ENCODE peak calls at places on chromosomes 2 and 18, in seven cellular contexts. One of them, this sample, is unnamed.

GRCh38 chr2:141692829-141693228 is 438.0 kb downstream of the LRP1B start:
- DNase-seq in mesendoderm: no peak
- DNase-seq in trophoblast cell: no peak
- DNase-seq in IMR-90: no peak
- DNase-seq in H1: no peak
- DNase-seq in neuronal stem cell: no peak
- DNase-seq in mesenchymal stem cell: no peak
- DNase-seq in this sample: no peak

GRCh38 chr2:12169721-12170120 is 423.3 kb downstream of the LPIN1 start:
- DNase-seq in mesenchymal stem cell: peak; percentile 97
- DNase-seq in trophoblast cell: peak; percentile 47
- DNase-seq in IMR-90: peak; percentile 90
- DNase-seq in H1: no peak
- DNase-seq in mesendoderm: no peak
- DNase-seq in neuronal stem cell: no peak
- DNase-seq in this sample: no peak

GRCh38 chr2:47007221-47007825 is 91.7 kb upstream of the MCFD2 start:
- DNase-seq in trophoblast cell: no peak
- DNase-seq in mesenchymal stem cell: no peak
- DNase-seq in IMR-90: no peak
- DNase-seq in neuronal stem cell: no peak
- DNase-seq in H1: no peak
- DNase-seq in mesendoderm: no peak
- DNase-seq in this sample: no peak

GRCh38 chr2:183034806-183035205 is 3.5 kb downstream of the NCKAP1 start:
- DNase-seq in mesendoderm: peak; percentile 69
- DNase-seq in neuronal stem cell: no peak
- DNase-seq in IMR-90: peak; percentile 63
- DNase-seq in mesenchymal stem cell: peak; percentile 63
- DNase-seq in H1: no peak
- DNase-seq in trophoblast cell: no peak
- DNase-seq in this sample: no peak

GRCh38 chr18:48612917-48613316 is 74.1 kb downstream of the CTIF start:
- DNase-seq in trophoblast cell: no peak
- DNase-seq in mesenchymal stem cell: no peak
- DNase-seq in IMR-90: no peak
- DNase-seq in H1: no peak
- DNase-seq in mesendoderm: no peak
- DNase-seq in neuronal stem cell: no peak
- DNase-seq in this sample: no peak

GRCh38 chr18:79923896-79924585 is 27.4 kb downstream of the SLC66A2 start:
- DNase-seq in trophoblast cell: no peak
- DNase-seq in H1: peak; percentile 24
- DNase-seq in IMR-90: no peak
- DNase-seq in neuronal stem cell: no peak
- DNase-seq in mesenchymal stem cell: no peak
- DNase-seq in mesendoderm: no peak
- DNase-seq in this sample: no peak

GRCh38 chr2:28753043-28753683 is 1.5 kb downstream of the PPP1CB start:
- DNase-seq in mesenchymal stem cell: peak; percentile 86
- DNase-seq in IMR-90: peak; percentile 81
- DNase-seq in neuronal stem cell: no peak
- DNase-seq in mesendoderm: peak; percentile 74
- DNase-seq in H1: no peak
- DNase-seq in trophoblast cell: peak; percentile 81
- DNase-seq in this sample: no peak

GRCh38 chr2:241066171-241066892 is 35.8 kb downstream of the MTERF4 start:
- DNase-seq in mesenchymal stem cell: no peak
- DNase-seq in mesendoderm: no peak
- DNase-seq in trophoblast cell: no peak
- DNase-seq in neuronal stem cell: no peak
- DNase-seq in H1: no peak
- DNase-seq in IMR-90: no peak
- DNase-seq in this sample: no peak

GRCh38 chr18:25057491-25058050 is 294.4 kb downstream of the ZNF521 start:
- DNase-seq in mesendoderm: no peak
- DNase-seq in IMR-90: no peak
- DNase-seq in trophoblast cell: no peak
- DNase-seq in H1: no peak
- DNase-seq in mesenchymal stem cell: no peak
- DNase-seq in neuronal stem cell: no peak
- DNase-seq in this sample: no peak

GRCh38 chr18:10381516-10381915 is 72.9 kb upstream of the APCDD1 start:
- DNase-seq in IMR-90: peak; percentile 43
- DNase-seq in mesenchymal stem cell: no peak
- DNase-seq in mesendoderm: no peak
- DNase-seq in trophoblast cell: no peak
- DNase-seq in H1: no peak
- DNase-seq in neuronal stem cell: no peak
- DNase-seq in this sample: no peak

GRCh38 chr2:231041061-231041689 is 3.9 kb downstream of the C2orf72 start:
- DNase-seq in neuronal stem cell: no peak
- DNase-seq in IMR-90: no peak
- DNase-seq in mesenchymal stem cell: peak; percentile 22
- DNase-seq in trophoblast cell: no peak
- DNase-seq in H1: no peak
- DNase-seq in mesendoderm: no peak
- DNase-seq in this sample: no peak

GRCh38 chr2:207341114-207341750 is 175.5 kb upstream of the KLF7 start:
- DNase-seq in IMR-90: no peak
- DNase-seq in neuronal stem cell: peak; percentile 54
- DNase-seq in mesenchymal stem cell: no peak
- DNase-seq in mesendoderm: no peak
- DNase-seq in trophoblast cell: no peak
- DNase-seq in H1: no peak
- DNase-seq in this sample: no peak

GRCh38 chr18:75496151-75496550 is 68.6 kb upstream of the SMIM21 start:
- DNase-seq in neuronal stem cell: no peak
- DNase-seq in trophoblast cell: no peak
- DNase-seq in mesendoderm: no peak
- DNase-seq in mesenchymal stem cell: no peak
- DNase-seq in IMR-90: no peak
- DNase-seq in H1: no peak
- DNase-seq in this sample: no peak

GRCh38 chr2:181281206-181281832 is 175.9 kb upstream of the ITGA4 start:
- DNase-seq in mesenchymal stem cell: no peak
- DNase-seq in H1: no peak
- DNase-seq in neuronal stem cell: no peak
- DNase-seq in mesendoderm: no peak
- DNase-seq in IMR-90: no peak
- DNase-seq in trophoblast cell: no peak
- DNase-seq in this sample: no peak

GRCh38 chr18:68484241-68484640 is 230.7 kb downstream of the TMX3 start:
- DNase-seq in mesenchymal stem cell: peak; percentile 47
- DNase-seq in trophoblast cell: peak; percentile 14
- DNase-seq in IMR-90: peak; percentile 55
- DNase-seq in neuronal stem cell: no peak
- DNase-seq in mesendoderm: no peak
- DNase-seq in H1: no peak
- DNase-seq in this sample: no peak

GRCh38 chr2:23523651-23524260 is 138.8 kb downstream of the KLHL29 start:
- DNase-seq in IMR-90: peak; percentile 33
- DNase-seq in mesenchymal stem cell: peak; percentile 17
- DNase-seq in mesendoderm: no peak
- DNase-seq in H1: no peak
- DNase-seq in trophoblast cell: no peak
- DNase-seq in neuronal stem cell: no peak
- DNase-seq in this sample: no peak

GRCh38 chr18:23998811-23999210 is 15.7 kb upstream of the TTC39C start:
- DNase-seq in neuronal stem cell: no peak
- DNase-seq in H1: no peak
- DNase-seq in IMR-90: no peak
- DNase-seq in trophoblast cell: no peak
- DNase-seq in mesenchymal stem cell: no peak
- DNase-seq in mesendoderm: no peak
- DNase-seq in this sample: no peak

GRCh38 chr2:121748202-121748601 is 7.2 kb upstream of the TSN start:
- DNase-seq in mesenchymal stem cell: peak; percentile 63
- DNase-seq in IMR-90: peak; percentile 51
- DNase-seq in H1: no peak
- DNase-seq in neuronal stem cell: no peak
- DNase-seq in mesendoderm: peak; percentile 69
- DNase-seq in trophoblast cell: peak; percentile 62
- DNase-seq in this sample: peak; percentile 57

GRCh38 chr18:73790582-73790981 is 357.1 kb downstream of the FBXO15 start:
- DNase-seq in mesenchymal stem cell: no peak
- DNase-seq in mesendoderm: no peak
- DNase-seq in IMR-90: no peak
- DNase-seq in trophoblast cell: peak; percentile 21
- DNase-seq in H1: no peak
- DNase-seq in neuronal stem cell: no peak
- DNase-seq in this sample: no peak

GRCh38 chr2:96565111-96565510 is 28.6 kb downstream of the ARID5A start:
- DNase-seq in mesenchymal stem cell: no peak
- DNase-seq in mesendoderm: peak; percentile 88
- DNase-seq in trophoblast cell: peak; percentile 29
- DNase-seq in H1: peak; percentile 48
- DNase-seq in neuronal stem cell: no peak
- DNase-seq in IMR-90: no peak
- DNase-seq in this sample: peak; percentile 67

GRCh38 chr2:134181219-134181618 is 72.7 kb upstream of the MGAT5 start:
- DNase-seq in mesenchymal stem cell: no peak
- DNase-seq in mesendoderm: no peak
- DNase-seq in trophoblast cell: peak; percentile 65
- DNase-seq in neuronal stem cell: no peak
- DNase-seq in H1: no peak
- DNase-seq in IMR-90: no peak
- DNase-seq in this sample: no peak

GRCh38 chr18:54558609-54559585 is 32.1 kb upstream of the DYNAP start:
- DNase-seq in neuronal stem cell: no peak
- DNase-seq in mesendoderm: peak; percentile 24
- DNase-seq in trophoblast cell: peak; percentile 69
- DNase-seq in IMR-90: peak; percentile 3
- DNase-seq in H1: no peak
- DNase-seq in mesenchymal stem cell: peak; percentile 33
- DNase-seq in this sample: no peak

GRCh38 chr2:222613715-222614331 is 42.1 kb downstream of the FARSB start:
- DNase-seq in mesendoderm: peak; percentile 76
- DNase-seq in IMR-90: peak; percentile 66
- DNase-seq in trophoblast cell: peak; percentile 62
- DNase-seq in H1: no peak
- DNase-seq in neuronal stem cell: peak; percentile 42
- DNase-seq in mesenchymal stem cell: peak; percentile 68
- DNase-seq in this sample: peak; percentile 31

GRCh38 chr18:6476201-6476600 is 61.5 kb upstream of the L3MBTL4 start:
- DNase-seq in mesenchymal stem cell: no peak
- DNase-seq in IMR-90: no peak
- DNase-seq in H1: no peak
- DNase-seq in neuronal stem cell: no peak
- DNase-seq in trophoblast cell: no peak
- DNase-seq in mesendoderm: no peak
- DNase-seq in this sample: no peak

GRCh38 chr2:8413589-8414135 is 268.2 kb upstream of the ID2 start:
- DNase-seq in IMR-90: peak; percentile 17
- DNase-seq in neuronal stem cell: no peak
- DNase-seq in trophoblast cell: no peak
- DNase-seq in H1: no peak
- DNase-seq in mesendoderm: no peak
- DNase-seq in mesenchymal stem cell: no peak
- DNase-seq in this sample: no peak

GRCh38 chr18:67001052-67001451 is 397.2 kb upstream of the CDH19 start:
- DNase-seq in IMR-90: no peak
- DNase-seq in H1: no peak
- DNase-seq in mesenchymal stem cell: peak; percentile 36
- DNase-seq in trophoblast cell: no peak
- DNase-seq in mesendoderm: no peak
- DNase-seq in neuronal stem cell: no peak
- DNase-seq in this sample: no peak
- H2BK120ac ChIP-seq in IMR-90: no peak overlapping the region
- H2BK120ac ChIP-seq in H1: no peak overlapping the region
- H2BK120ac ChIP-seq in mesenchymal stem cell: no peak overlapping the region
- H2BK120ac ChIP-seq in trophoblast cell: no peak overlapping the region
- H2BK120ac ChIP-seq in mesendoderm: no peak overlapping the region
- H2BK120ac ChIP-seq in neuronal stem cell: no peak overlapping the region
- H2BK120ac ChIP-seq in this sample: no peak overlapping the region

GRCh38 chr2:43798300-43798699 is 24.5 kb downstream of the DYNC2LI1 start:
- DNase-seq in trophoblast cell: peak; percentile 5
- DNase-seq in neuronal stem cell: no peak
- DNase-seq in mesenchymal stem cell: no peak
- DNase-seq in IMR-90: no peak
- DNase-seq in mesendoderm: peak; percentile 12
- DNase-seq in H1: no peak
- DNase-seq in this sample: no peak
- H2BK120ac ChIP-seq in trophoblast cell: no peak overlapping the region
- H2BK120ac ChIP-seq in neuronal stem cell: no peak overlapping the region
- H2BK120ac ChIP-seq in mesenchymal stem cell: no peak overlapping the region
- H2BK120ac ChIP-seq in IMR-90: no peak overlapping the region
- H2BK120ac ChIP-seq in mesendoderm: no peak overlapping the region
- H2BK120ac ChIP-seq in H1: no peak overlapping the region
- H2BK120ac ChIP-seq in this sample: no peak overlapping the region

GRCh38 chr2:31421634-31422033 is 7.1 kb upstream of the XDH start:
- DNase-seq in mesendoderm: no peak
- DNase-seq in trophoblast cell: no peak
- DNase-seq in mesenchymal stem cell: no peak
- DNase-seq in H1: no peak
- DNase-seq in IMR-90: no peak
- DNase-seq in neuronal stem cell: no peak
- DNase-seq in this sample: no peak

GRCh38 chr2:31429759-31430438 is 15.4 kb upstream of the XDH start:
- DNase-seq in mesendoderm: no peak
- DNase-seq in neuronal stem cell: no peak
- DNase-seq in H1: no peak
- DNase-seq in IMR-90: peak; percentile 50
- DNase-seq in mesenchymal stem cell: no peak
- DNase-seq in trophoblast cell: no peak
- DNase-seq in this sample: no peak

GRCh38 chr2:31428001-31428418 is 13.5 kb upstream of the XDH start:
- DNase-seq in H1: peak; percentile 47
- DNase-seq in mesenchymal stem cell: no peak
- DNase-seq in IMR-90: peak; percentile 20
- DNase-seq in mesendoderm: peak; percentile 89
- DNase-seq in neuronal stem cell: no peak
- DNase-seq in trophoblast cell: peak; percentile 37
- DNase-seq in this sample: peak; percentile 66

GRCh38 chr2:31429040-31429439 is 14.5 kb upstream of the XDH start:
- DNase-seq in H1: no peak
- DNase-seq in mesendoderm: no peak
- DNase-seq in mesenchymal stem cell: no peak
- DNase-seq in trophoblast cell: no peak
- DNase-seq in IMR-90: no peak
- DNase-seq in neuronal stem cell: no peak
- DNase-seq in this sample: no peak

GRCh38 chr2:31426096-31426495 is 11.6 kb upstream of the XDH start:
- DNase-seq in H1: no peak
- DNase-seq in neuronal stem cell: no peak
- DNase-seq in IMR-90: no peak
- DNase-seq in mesendoderm: no peak
- DNase-seq in trophoblast cell: no peak
- DNase-seq in mesenchymal stem cell: no peak
- DNase-seq in this sample: no peak
- H2BK120ac ChIP-seq in H1: no peak overlapping the region
- H2BK120ac ChIP-seq in neuronal stem cell: no peak overlapping the region
- H2BK120ac ChIP-seq in IMR-90: no peak overlapping the region
- H2BK120ac ChIP-seq in mesendoderm: no peak overlapping the region
- H2BK120ac ChIP-seq in trophoblast cell: no peak overlapping the region
- H2BK120ac ChIP-seq in mesenchymal stem cell: no peak overlapping the region
- H2BK120ac ChIP-seq in this sample: no peak overlapping the region

DNA sequence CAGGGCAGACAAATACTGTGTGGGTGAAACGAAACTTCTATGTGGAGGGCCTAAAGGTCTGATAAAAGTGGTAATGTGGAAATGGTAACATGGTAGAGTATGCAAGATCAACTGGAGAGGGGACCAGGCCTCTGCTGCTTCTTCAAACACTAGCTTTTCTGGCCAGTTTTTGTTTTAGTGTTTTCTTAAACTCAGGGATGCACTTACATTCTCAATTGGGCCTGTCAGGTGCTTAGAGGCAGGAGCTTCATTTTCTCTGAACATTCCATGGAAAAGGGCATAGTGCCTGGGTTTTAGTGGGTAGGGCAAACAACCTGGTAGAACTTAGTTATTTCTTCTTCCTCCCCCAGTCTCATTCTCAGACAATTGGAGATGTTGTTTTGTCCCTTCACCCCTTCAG is 10.5 kb upstream of the ST3GAL5 start:
- DNase-seq in IMR-90: no peak
- DNase-seq in H1: no peak
- DNase-seq in trophoblast cell: no peak
- DNase-seq in mesenchymal stem cell: no peak
- DNase-seq in mesendoderm: no peak
- DNase-seq in neuronal stem cell: no peak
- DNase-seq in this sample: no peak
- H2BK120ac ChIP-seq in IMR-90: no peak overlapping the region
- H2BK120ac ChIP-seq in H1: no peak overlapping the region
- H2BK120ac ChIP-seq in trophoblast cell: no peak overlapping the region
- H2BK120ac ChIP-seq in mesenchymal stem cell: no peak overlapping the region
- H2BK120ac ChIP-seq in mesendoderm: no peak overlapping the region
- H2BK120ac ChIP-seq in neuronal stem cell: no peak overlapping the region
- H2BK120ac ChIP-seq in this sample: no peak overlapping the region